ENCODE peak calls at places on chromosomes 5 and 9, in nine cellular contexts. W is AG10803; Z is HT1080; T is left ventricle myocardium inferior; Q is stimulated activated CD4-positive, alpha-beta T cell treated with anti-CD3 and anti-CD28 coated beads, Interleukin-2, amount 100 ng/mL, for 48 hours; R is cardiac muscle cell; M is left colon; I is tibial nerve; S is iris pigment epithelial cell. U is an unnamed sample.

GRCh38 chr5:55600536-55601208 is 65.9 kb upstream of the PLPP1 start:
- DNase-seq in M (no peak), Q (no peak), T (no peak), I (no peak), Z (no peak), R (peak), S (peak), W (peak), U (no peak)

GRCh38 chr5:33227247-33227646 is 213.5 kb upstream of the TARS1 start:
- DNase-seq in T (no peak), S (no peak), Z (no peak), Q (no peak), I (no peak), W (peak), R (no peak), M (no peak), U (no peak)

GRCh38 chr9:89502038-89502601 is 4.2 kb upstream of the SEMA4D start:
- DNase-seq in M (no peak), W (no peak), I (no peak), R (no peak), T (no peak), Z (no peak), S (no peak), Q (no peak), U (no peak)

GRCh38 chr5:38783011-38783551 is 62.7 kb upstream of the OSMR start:
- DNase-seq in T (no peak), W (peak), Q (no peak), R (peak), Z (peak), M (no peak), S (peak), I (no peak), U (peak)

GRCh38 chr9:34341659-34342266 is 12.4 kb downstream of the NUDT2 start:
- DNase-seq in M (no peak), Q (no peak), R (no peak), T (no peak), W (no peak), Z (no peak), I (no peak), S (no peak), U (no peak)

GRCh38 chr5:57117601-57118000 is 56.3 kb upstream of the GPBP1 start:
- DNase-seq in M (no peak), T (no peak), R (no peak), Z (peak), S (peak), Q (peak), I (no peak), W (no peak), U (no peak)

GRCh38 chr9:74777136-74777879 is 110.4 kb downstream of the TRPM6 start:
- DNase-seq in M (peak), S (peak), R (peak), Q (peak), T (peak), I (peak), Z (peak), W (peak), U (no peak)

GRCh38 chr5:135456238-135457099 is 4.3 kb upstream of the TIFAB start:
- DNase-seq in Z (peak), W (peak), I (no peak), R (peak), S (peak), T (no peak), Q (no peak), M (peak), U (no peak)

GRCh38 chr9:123355761-123356520 is at the start of gene CRB2:
- DNase-seq in Z (no peak), Q (no peak), T (no peak), R (no peak), W (no peak), I (no peak), M (no peak), S (no peak), U (no peak)

GRCh38 chr9:37936965-37937364 is 33.0 kb upstream of the SLC25A51 start:
- DNase-seq in S (peak), M (no peak), Q (no peak), R (peak), I (no peak), T (no peak), W (peak), Z (no peak), U (no peak)

GRCh38 chr5:109743770-109744212 is 54.1 kb downstream of the MAN2A1 start:
- DNase-seq in M (no peak), R (peak), Q (no peak), T (no peak), Z (peak), I (no peak), S (peak), W (peak), U (no peak)

GRCh38 chr5:13133951-13134350 is 810.5 kb downstream of the DNAH5 start:
- DNase-seq in R (no peak), T (no peak), W (no peak), M (no peak), S (no peak), I (no peak), Q (no peak), Z (no peak), U (peak)

GRCh38 chr9:120152295-120152694 is 427.7 kb downstream of the CDK5RAP2 start:
- DNase-seq in I (no peak), M (no peak), Z (peak), T (peak), Q (no peak), R (peak), W (no peak), S (no peak), U (peak)

GRCh38 chr5:121396716-121397115 is 455.0 kb upstream of the FTMT start:
- DNase-seq in W (no peak), R (no peak), I (no peak), M (no peak), Z (no peak), T (no peak), S (no peak), Q (no peak), U (no peak)

GRCh38 chr9:130815242-130815808 is 19.7 kb upstream of the ABL1 start:
- DNase-seq in R (no peak), S (no peak), Z (no peak), M (no peak), W (no peak), T (no peak), I (no peak), Q (no peak), U (no peak)

GRCh38 chr5:58314356-58315045 is 145.4 kb downstream of the PLK2 start:
- DNase-seq in Q (no peak), R (no peak), S (no peak), Z (no peak), M (no peak), I (no peak), T (no peak), W (no peak), U (no peak)

GRCh38 chr5:139431706-139432105 is 7.6 kb downstream of the DNAJC18 start:
- DNase-seq in M (no peak), I (no peak), S (no peak), R (no peak), W (no peak), Z (no peak), Q (no peak), T (no peak), U (no peak)

GRCh38 chr9:119677811-119678530 is 308.7 kb upstream of the BRINP1 start:
- DNase-seq in S (no peak), R (no peak), M (no peak), W (no peak), Z (no peak), Q (no peak), T (no peak), I (no peak), U (peak)

GRCh38 chr9:38004809-38005560 is 64.0 kb downstream of the SHB start:
- DNase-seq in S (no peak), M (no peak), W (no peak), Z (no peak), R (no peak), I (no peak), Q (no peak), T (no peak), U (no peak)

GRCh38 chr9:83959061-83959460 is 21.0 kb downstream of the HNRNPK start:
- DNase-seq in Z (peak), W (peak), T (no peak), R (peak), S (peak), I (no peak), M (no peak), Q (no peak), U (no peak)

GRCh38 chr9:135828656-135829055 is 78.7 kb downstream of the CAMSAP1 start:
- DNase-seq in S (no peak), R (no peak), T (no peak), Z (no peak), I (no peak), Q (no peak), W (no peak), M (no peak), U (no peak)

GRCh38 chr5:81233080-81233634 is at the start of gene CKMT2:
- DNase-seq in S (peak), W (peak), Z (no peak), I (peak), R (peak), M (peak), T (peak), Q (no peak), U (no peak)

U was measured in NCI-H446 treated with DMSO at 0.1 percent for 48 hours.